ENCODE peak calls at places on chromosomes 7 and 10, in five cellular contexts. J is SJSA1, X is body of pancreas, V is aorta, C is colonic mucosa. T is an unnamed sample.
A peak's percentile ranks its signal among the peaks of the same experiment; 100 is the strongest.

GRCh38 chr10:15485684-15486316 is 114.7 kb upstream of the FAM171A1 start:
- DNase-seq in V (no peak), C (no peak), X (no peak), J (no peak), T (peak; percentile 83)

GRCh38 chr10:6068422-6068821 is 6.3 kb upstream of the IL2RA start:
- DNase-seq in X (no peak), V (no peak), J (no peak), C (no peak), T (peak; percentile 38)

GRCh38 chr10:48946891-48947500 is 7.4 kb upstream of the LRRC18 start:
- DNase-seq in V (no peak), X (no peak), C (no peak), J (peak; percentile 87), T (peak; percentile 43)

GRCh38 chr7:110130669-110131068 is 960.3 kb upstream of the LRRN3 start:
- DNase-seq in V (no peak), C (no peak), X (no peak), J (no peak), T (no peak)

GRCh38 chr7:42180806-42181205 is 56.2 kb downstream of the GLI3 start:
- DNase-seq in V (no peak), X (no peak), C (no peak), J (no peak), T (no peak)

GRCh38 chr7:116674508-116675173 is 2.6 kb downstream of the MET start:
- DNase-seq in X (no peak), C (no peak), V (no peak), J (no peak), T (no peak)

GRCh38 chr7:25742287-25742686 is 409.7 kb upstream of the NFE2L3 start:
- DNase-seq in V (no peak), X (no peak), J (no peak), C (no peak), T (no peak)

GRCh38 chr10:112615269-112615668 is 168.3 kb downstream of the VTI1A start:
- DNase-seq in J (no peak), C (no peak), V (no peak), X (no peak), T (no peak)

GRCh38 chr7:155576416-155576815 is 30.1 kb upstream of the CNPY1 start:
- DNase-seq in J (no peak), V (peak; percentile 70), X (no peak), C (no peak), T (no peak)

GRCh38 chr7:36986429-36987362 is 262.4 kb upstream of the AOAH start:
- DNase-seq in J (peak; percentile 47), C (peak; percentile 67), X (peak; percentile 83), V (peak; percentile 88), T (peak; percentile 73)

GRCh38 chr10:79129361-79129997 is 60.7 kb downstream of the ZMIZ1 start:
- DNase-seq in J (peak; percentile 70), X (no peak), V (no peak), C (no peak), T (no peak)

GRCh38 chr10:78911533-78912340 is 157.0 kb upstream of the ZMIZ1 start:
- DNase-seq in X (peak; percentile 73), C (no peak), V (peak; percentile 55), J (no peak), T (peak; percentile 45)

GRCh38 chr10:90718185-90718584 is 139.7 kb downstream of the HTR7 start:
- DNase-seq in J (no peak), C (no peak), V (no peak), X (no peak), T (no peak)

GRCh38 chr7:142767451-142767850 is 3.3 kb upstream of the PRSS2 start:
- DNase-seq in V (no peak), C (no peak), J (no peak), X (no peak), T (no peak)

GRCh38 chr7:67588631-67589030 is 592.0 kb downstream of the TYW1 start:
- DNase-seq in V (no peak), X (no peak), J (no peak), C (no peak), T (no peak)

GRCh38 chr10:89062861-89063260 is 72.3 kb downstream of the FAS start:
- DNase-seq in X (peak; percentile 47), C (no peak), J (no peak), V (peak; percentile 83), T (no peak)

GRCh38 chr7:133585003-133585668 is 332.3 kb downstream of the EXOC4 start:
- DNase-seq in C (no peak), X (no peak), J (no peak), V (no peak), T (no peak)

GRCh38 chr10:15401382-15401781 is 30.3 kb upstream of the FAM171A1 start:
- DNase-seq in C (no peak), J (no peak), V (no peak), X (no peak), T (no peak)

GRCh38 chr10:18214692-18215563 is 74.7 kb downstream of the CACNB2 start:
- DNase-seq in J (peak; percentile 32), V (no peak), X (peak; percentile 75), C (peak; percentile 60), T (no peak)

GRCh38 chr7:103613655-103614642 is 167.9 kb upstream of the SLC26A5 start:
- DNase-seq in X (no peak), V (no peak), C (no peak), J (no peak), T (no peak)

GRCh38 chr7:28332031-28332430 is 80.3 kb upstream of the CREB5 start:
- DNase-seq in J (no peak), C (no peak), X (no peak), V (no peak), T (no peak)

GRCh38 chr10:61899045-61899444 is 2.5 kb upstream of the ARID5B start:
- DNase-seq in J (peak; percentile 68), C (no peak), V (no peak), X (no peak), T (no peak)

GRCh38 chr10:109282510-109282909 is 640.8 kb downstream of the XPNPEP1 start:
- DNase-seq in V (no peak), X (no peak), J (peak; percentile 80), C (no peak), T (no peak)

GRCh38 chr10:63666836-63667383 is 145.7 kb downstream of the REEP3 start:
- DNase-seq in C (no peak), X (no peak), J (peak; percentile 42), V (no peak), T (no peak)

GRCh38 chr7:159084069-159084801 is 60.4 kb downstream of the VIPR2 start:
- DNase-seq in V (peak; percentile 72), J (no peak), C (no peak), X (no peak), T (peak; percentile 68)

GRCh38 chr10:58201704-58202103 is 66.0 kb downstream of the IPMK start:
- DNase-seq in J (no peak), X (no peak), C (no peak), V (no peak), T (no peak)

GRCh38 chr10:124650820-124651401 is 93.3 kb downstream of the FAM53B start:
- DNase-seq in J (no peak), V (no peak), X (no peak), C (no peak), T (no peak)

GRCh38 chr7:99383791-99384370 is 9.4 kb downstream of the ARPC1B start:
- DNase-seq in X (no peak), V (no peak), C (no peak), J (no peak), T (no peak)
- H3K4me1 ChIP-seq in X (peaks cover 7% of the 10 kb centered on the region), V (no peaks in the 10 kb centered on the region), C (peaks cover 6% of the 10 kb centered on the region), J (peaks cover 23% of the 10 kb centered on the region), T (no peaks in the 10 kb centered on the region)

GRCh38 chr7:73828107-73828803 is 2.5 kb upstream of the CLDN4 start:
- DNase-seq in C (peak; percentile 93), X (no peak), V (no peak), J (peak; percentile 45), T (no peak)

GRCh38 chr7:73829505-73829904 is 1.3 kb upstream of the CLDN4 start:
- DNase-seq in X (no peak), J (no peak), V (no peak), C (peak; percentile 62), T (no peak)

GRCh38 chr7:73828972-73829371 is 1.8 kb upstream of the CLDN4 start:
- DNase-seq in X (no peak), J (no peak), C (no peak), V (no peak), T (no peak)

GRCh38 chr7:73829921-73830617 is 727 bp upstream of the CLDN4 start:
- DNase-seq in J (no peak), V (no peak), X (no peak), C (peak; percentile 88), T (no peak)

DNA sequence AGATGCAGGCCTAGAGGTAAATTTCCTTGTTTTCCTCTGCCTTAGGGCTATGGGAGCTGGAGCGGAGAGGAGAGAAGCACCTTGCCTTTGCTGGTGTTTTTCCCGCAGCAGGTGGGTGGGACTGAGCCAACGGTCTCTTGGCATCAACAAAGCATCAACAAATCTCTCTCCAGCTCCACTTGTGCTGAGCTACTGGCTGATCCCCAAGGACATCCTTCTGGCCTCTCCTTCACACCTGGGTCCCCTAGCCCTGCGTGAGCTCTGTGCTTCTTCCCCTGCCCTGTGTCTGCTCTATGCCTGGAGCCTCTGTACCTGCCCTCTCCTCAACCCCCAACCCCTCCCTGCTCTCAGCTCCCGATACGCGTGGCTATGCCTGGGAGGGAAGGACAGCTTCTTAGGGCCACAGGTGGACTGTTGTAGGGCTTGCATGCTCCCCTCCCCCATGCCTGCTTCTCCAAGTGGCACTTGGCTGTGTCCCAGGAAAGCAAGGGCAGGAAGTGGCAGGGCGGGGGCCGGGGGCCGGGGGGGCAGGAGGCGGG is 3.2 kb upstream of the CLDN4 start:
- DNase-seq in V (no peak), J (no peak), X (peak; percentile 96), C (peak; percentile 92), T (no peak)
- H3K27ac ChIP-seq in V (no peak overlapping the region), J (no peak overlapping the region), X (peak overlapping the region; percentile 98), C (peak overlapping the region; percentile 85), T (no peak overlapping the region)

GRCh38 chr7:1300636-1301035 is 68.0 kb downstream of the UNCX start:
- DNase-seq in X (no peak), V (no peak), C (no peak), J (no peak), T (no peak)
- H3K4me1 ChIP-seq in X (no peaks in the 10 kb centered on the region), V (no peaks in the 10 kb centered on the region), C (no peaks in the 10 kb centered on the region), J (no peaks in the 10 kb centered on the region), T (no peaks in the 10 kb centered on the region)

DNA sequence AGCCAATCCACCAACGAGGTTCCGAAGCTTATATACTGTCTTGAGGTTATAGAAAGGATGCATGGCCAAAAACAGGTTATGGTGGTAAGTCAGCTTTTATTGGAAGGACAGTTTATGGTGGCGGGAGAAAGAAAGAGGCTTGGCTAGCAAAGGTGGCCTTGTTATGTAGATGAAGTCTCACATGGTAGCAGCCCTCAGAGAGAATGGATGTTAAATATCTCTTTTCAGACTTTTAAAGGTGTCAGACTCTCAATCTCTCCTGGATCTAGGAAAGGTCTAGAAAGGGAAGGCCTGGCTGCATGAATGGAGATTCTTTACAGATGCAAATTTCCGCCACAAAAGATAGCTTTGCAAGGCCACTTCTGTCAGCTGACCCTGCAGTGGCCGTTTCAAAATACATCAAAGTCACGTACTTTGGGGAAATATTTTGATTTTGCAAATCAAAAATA is 333.8 kb downstream of the GALNT17 start:
- DNase-seq in X (no peak), V (no peak), J (no peak), C (no peak), T (no peak)
- H3K27ac ChIP-seq in X (no peak overlapping the region), V (no peak overlapping the region), J (no peak overlapping the region), C (no peak overlapping the region), T (no peak overlapping the region)

GRCh38 chr7:27154901-27155815 is 1.3 kb downstream of the HOXA7 start:
- DNase-seq in J (no peak), C (peak; percentile 60), V (peak; percentile 84), X (no peak), T (no peak)
- H3K4me1 ChIP-seq in J (peaks cover 32% of the 10 kb centered on the region), C (peaks cover 16% of the 10 kb centered on the region), V (peaks cover 2% of the 10 kb centered on the region), X (peaks cover 36% of the 10 kb centered on the region), T (peaks cover 35% of the 10 kb centered on the region)

T was measured in tibial artery.